ENCODE peak calls at places on chromosomes 6 and 20, in four cellular contexts. V, B, Y and I are unnamed samples.

GRCh38 chr6:20213271-20213798 is 1.1 kb upstream of the MBOAT1 start:
- DNase-seq in V (peak; percentile 6), B (no peak), Y (no peak), I (no peak)

GRCh38 chr20:51700809-51701285 is 67.3 kb downstream of the ATP9A start:
- DNase-seq in V (peak; percentile 65), B (peak; percentile 59), Y (peak; percentile 61), I (no peak)

GRCh38 chr20:63092660-63093215 is 86.0 kb upstream of the BHLHE23 start:
- DNase-seq in B (no peak), Y (no peak), V (no peak), I (no peak)

GRCh38 chr20:48142258-48142657 is 357.0 kb upstream of the SULF2 start:
- DNase-seq in V (no peak), Y (peak; percentile 74), B (peak; percentile 29), I (no peak)

GRCh38 chr6:79694156-79694555 is 63.0 kb downstream of the SH3BGRL2 start:
- DNase-seq in Y (no peak), B (no peak), V (no peak), I (no peak)

GRCh38 chr20:20070871-20071726 is 18.8 kb downstream of the CFAP61 start:
- DNase-seq in V (no peak), B (no peak), Y (no peak), I (no peak)

GRCh38 chr20:56202493-56203077 is 45.9 kb upstream of the MC3R start:
- DNase-seq in V (peak; percentile 10), Y (no peak), B (peak; percentile 26), I (no peak)

GRCh38 chr20:19241440-19241839 is 29.0 kb downstream of the SLC24A3 start:
- DNase-seq in V (no peak), Y (no peak), B (no peak), I (no peak)

GRCh38 chr6:133062702-133063319 is 178.3 kb upstream of the EYA4 start:
- DNase-seq in Y (no peak), V (peak; percentile 4), B (no peak), I (no peak)

GRCh38 chr6:164692772-164693171 is 616.6 kb downstream of the C6orf118 start:
- DNase-seq in B (no peak), Y (peak; percentile 26), V (no peak), I (no peak)

GRCh38 chr6:137850816-137851602 is 16.1 kb upstream of the TNFAIP3 start:
- DNase-seq in B (no peak), Y (no peak), V (no peak), I (no peak)

GRCh38 chr20:13356087-13356486 is 135.0 kb downstream of the ISM1 start:
- DNase-seq in B (no peak), Y (no peak), V (no peak), I (no peak)

GRCh38 chr6:161401910-161402309 is 128.0 kb upstream of the AGPAT4 start:
- DNase-seq in B (no peak), Y (no peak), V (no peak), I (no peak)

GRCh38 chr20:37992802-37993538 is 40.3 kb downstream of the TTI1 start:
- DNase-seq in Y (peak; percentile 47), B (peak; percentile 90), V (peak; percentile 65), I (no peak)

GRCh38 chr20:33301192-33301930 is 18.3 kb downstream of the BPIFB1 start:
- DNase-seq in B (no peak), Y (no peak), V (peak; percentile 6), I (no peak)

GRCh38 chr6:56524891-56525703 is 117.6 kb downstream of the DST start:
- DNase-seq in V (peak; percentile 76), B (no peak), Y (no peak), I (no peak)

GRCh38 chr6:43254138-43254817 is 11.0 kb downstream of the TTBK1 start:
- DNase-seq in Y (no peak), B (peak; percentile 35), V (no peak), I (no peak)

GRCh38 chr20:8658103-8658502 is 410.8 kb upstream of the PLCB4 start:
- DNase-seq in Y (no peak), V (no peak), B (no peak), I (no peak)
- H3K4me3 ChIP-seq in Y (no peak overlapping the region), V (no peak overlapping the region), B (no peak overlapping the region), I (no peak overlapping the region)

GRCh38 chr6:84346372-84346771 is 118.9 kb upstream of the CEP162 start:
- DNase-seq in B (peak; percentile 6), Y (no peak), V (peak; percentile 9), I (no peak)
- TF ChIP-seq CTCF in B (peak; percentile 31), Y (peak; percentile 29), V (peak; percentile 35), I (no peak)

DNA sequence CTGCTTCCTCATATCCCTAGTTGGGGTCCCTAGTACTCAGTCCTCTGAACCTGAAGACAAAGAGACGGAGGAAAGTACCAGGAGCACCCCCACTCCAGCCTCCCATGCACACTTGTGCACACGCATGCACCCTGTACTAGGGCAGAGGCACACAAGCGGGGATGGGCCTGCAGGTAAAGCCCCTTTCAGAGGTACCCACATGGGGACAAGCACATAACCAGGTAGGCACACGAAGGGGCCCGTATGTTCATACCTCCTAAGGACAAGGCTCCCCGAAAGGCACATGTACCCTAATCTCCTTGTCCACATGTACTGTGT is 1.1 kb downstream of the TMEM151B start:
- DNase-seq in Y (no peak), V (no peak), B (no peak), I (no peak)
- H3K4me3 ChIP-seq in Y (no peak overlapping the region), V (no peak overlapping the region), B (no peak overlapping the region), I (no peak overlapping the region)

DNA sequence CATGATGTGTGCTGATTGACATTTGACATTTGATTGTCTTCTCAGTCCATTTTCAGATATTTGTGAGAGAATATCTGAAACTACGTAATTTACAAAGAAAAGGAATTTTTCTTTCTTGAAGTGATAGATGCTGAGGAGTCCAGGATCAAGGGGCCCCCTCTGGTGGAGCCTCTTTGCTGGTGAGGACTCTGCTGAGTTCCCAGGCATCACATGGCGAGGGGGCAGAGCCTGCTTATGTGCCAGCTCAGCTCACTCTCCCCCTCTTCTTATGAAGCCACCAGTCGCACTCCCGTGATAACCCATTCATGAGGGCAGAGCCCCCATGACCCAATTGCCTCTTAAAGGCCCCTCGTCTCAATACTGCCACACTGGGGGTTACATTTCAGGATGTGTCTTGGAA is 91.3 kb downstream of the RPP40 start:
- DNase-seq in V (no peak), Y (peak; percentile 18), B (no peak), I (no peak)
- TF ChIP-seq CTCF in V (no peak), Y (peak; percentile 19), B (no peak), I (no peak)

DNA sequence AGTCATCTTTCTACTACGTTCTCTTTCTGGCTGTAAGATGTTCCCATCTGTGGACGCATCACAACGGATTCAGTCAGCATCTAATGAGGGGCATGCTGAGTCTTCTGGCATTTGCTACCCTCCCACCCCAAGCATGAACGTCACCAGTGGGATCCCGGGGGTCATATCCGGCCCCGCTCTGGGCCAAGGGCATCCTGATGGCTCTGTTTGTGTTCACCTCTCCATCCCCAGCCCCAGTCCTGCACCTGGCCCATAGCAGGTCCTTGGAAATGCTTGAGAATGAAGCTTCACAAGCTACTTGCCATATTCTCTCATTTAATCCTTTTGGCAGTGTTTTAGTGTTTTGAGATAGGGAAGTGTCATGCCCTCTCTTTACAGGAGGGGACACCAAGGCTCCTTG is 14.9 kb downstream of the APCDD1L start:
- DNase-seq in B (no peak), Y (no peak), V (no peak), I (no peak)
- H3K4me3 ChIP-seq in B (no peak overlapping the region), Y (no peak overlapping the region), V (no peak overlapping the region), I (no peak overlapping the region)

GRCh38 chr6:144460224-144461095 is 175.3 kb downstream of the UTRN start:
- DNase-seq in B (no peak), V (no peak), Y (no peak), I (peak; percentile 37)
- TF ChIP-seq CTCF in B (no peak), V (no peak), Y (no peak), I (no peak)

GRCh38 chr6:34196833-34197195 is 39.9 kb upstream of the HMGA1 start:
- DNase-seq in B (no peak), V (no peak), Y (no peak), I (no peak)
- H3K4me3 ChIP-seq in B (peak overlapping the region; percentile 43), V (peak overlapping the region; percentile 55), Y (no peak overlapping the region), I (peak overlapping the region; percentile 72)

GRCh38 chr6:88815491-88815890 is 147.9 kb downstream of the RNGTT start:
- DNase-seq in V (no peak), B (no peak), Y (no peak), I (no peak)

GRCh38 chr6:88813045-88813444 is 150.4 kb downstream of the RNGTT start:
- DNase-seq in B (no peak), Y (no peak), V (no peak), I (no peak)

GRCh38 chr6:88810089-88810488 is 153.3 kb downstream of the RNGTT start:
- DNase-seq in V (no peak), Y (no peak), B (no peak), I (no peak)

DNA sequence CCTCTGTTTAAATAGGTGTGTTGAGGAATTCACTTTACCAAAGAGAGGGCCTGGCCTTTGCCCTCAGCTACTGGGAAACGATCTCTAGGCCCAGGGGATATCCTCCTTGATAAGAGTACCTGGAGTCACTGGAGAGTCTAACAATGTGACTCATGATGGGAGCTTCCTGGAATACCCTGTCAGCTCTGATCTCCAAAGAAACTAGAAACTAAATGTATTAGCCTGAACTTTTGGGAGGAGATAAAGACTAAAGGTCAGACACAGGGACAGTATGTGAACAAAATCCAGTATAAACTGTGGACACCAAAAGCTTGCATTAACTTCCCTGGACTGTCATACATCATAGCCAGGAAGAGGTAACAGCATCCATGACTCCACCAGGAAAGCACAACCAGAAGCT is 148.5 kb downstream of the RNGTT start:
- DNase-seq in B (peak; percentile 38), Y (no peak), V (no peak), I (no peak)
- TF ChIP-seq CTCF in B (no peak), Y (no peak), V (no peak), I (no peak)

GRCh38 chr6:85460154-85460950 is 10.5 kb downstream of the NT5E start:
- DNase-seq in Y (no peak), V (peak; percentile 36), B (no peak), I (no peak)

GRCh38 chr6:85463621-85464259 is 13.9 kb downstream of the NT5E start:
- DNase-seq in V (no peak), B (no peak), Y (no peak), I (no peak)

GRCh38 chr6:85460951-85461805 is 11.3 kb downstream of the NT5E start:
- DNase-seq in V (peak; percentile 90), Y (no peak), B (peak; percentile 38), I (peak; percentile 41)

GRCh38 chr6:85462673-85463072 is 12.8 kb downstream of the NT5E start:
- DNase-seq in V (no peak), Y (no peak), B (no peak), I (no peak)

DNA sequence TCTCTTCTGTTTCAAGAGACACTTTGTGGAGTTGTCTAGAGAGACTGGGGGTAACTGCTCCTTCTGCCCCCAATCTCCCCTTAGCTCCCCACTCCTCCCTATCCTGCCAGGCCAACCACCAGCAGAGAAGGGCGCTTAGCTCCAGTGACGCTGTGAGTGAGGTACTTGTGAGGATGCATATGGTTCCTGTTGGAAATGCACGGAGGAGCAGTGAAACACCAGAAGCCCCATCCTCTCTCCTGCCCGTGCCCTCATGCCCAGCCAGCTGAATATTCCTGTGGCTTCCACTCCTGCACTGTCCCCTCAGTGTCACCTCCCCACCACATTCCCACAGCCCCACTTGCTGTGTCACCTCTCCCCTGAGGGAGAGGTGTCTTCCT is 11.9 kb downstream of the NT5E start:
- DNase-seq in Y (no peak), B (no peak), V (no peak), I (no peak)
- H3K4me3 ChIP-seq in Y (no peak overlapping the region), B (no peak overlapping the region), V (no peak overlapping the region), I (no peak overlapping the region)